ENCODE peak calls at places on chromosomes 3 and 15, in five cellular contexts. E is HCT116, M is SK-N-SH, H is A549, J is endothelial cell of umbilical vein. I is an unnamed sample.

GRCh38 chr3:184154909-184155643 is at the start of gene DVL3:
- DNase-seq in J (peak; percentile 40), E (no peak), H (peak; percentile 45), M (peak; percentile 97), I (peak; percentile 78)

GRCh38 chr3:165192610-165193192 is 3.5 kb downstream of the SLITRK3 start:
- DNase-seq in J (no peak), M (peak; percentile 12), E (no peak), H (no peak), I (no peak)

GRCh38 chr3:133494469-133494868 is 79.0 kb upstream of the CDV3 start:
- DNase-seq in J (no peak), H (peak; percentile 29), M (no peak), E (no peak), I (peak; percentile 27)

GRCh38 chr3:78734048-78734637 is 1033.7 kb downstream of the ROBO1 start:
- DNase-seq in E (no peak), J (no peak), H (no peak), M (no peak), I (no peak)

GRCh38 chr15:59444082-59444835 is 6.3 kb downstream of the FAM81A start:
- DNase-seq in J (no peak), H (no peak), M (no peak), E (no peak), I (no peak)

GRCh38 chr3:120448707-120449650 is 1.8 kb downstream of the FSTL1 start:
- DNase-seq in J (peak; percentile 58), M (no peak), E (no peak), H (peak; percentile 42), I (no peak)

GRCh38 chr3:169104972-169105371 is 558.5 kb downstream of the MECOM start:
- DNase-seq in J (peak; percentile 62), M (no peak), H (no peak), E (peak; percentile 7), I (no peak)

GRCh38 chr3:84487296-84487695 is 471.5 kb upstream of the CADM2 start:
- DNase-seq in M (peak; percentile 5), J (no peak), H (no peak), E (no peak), I (no peak)

GRCh38 chr3:150429767-150430166 is 21.7 kb downstream of the TSC22D2 start:
- DNase-seq in H (no peak), E (no peak), J (no peak), M (no peak), I (no peak)

GRCh38 chr3:194364314-194364651 is 5.3 kb downstream of the LRRC15 start:
- DNase-seq in J (no peak), H (no peak), M (no peak), E (no peak), I (no peak)

GRCh38 chr3:38730281-38730680 is 80.8 kb upstream of the SCN5A start:
- DNase-seq in H (no peak), J (peak; percentile 63), E (no peak), M (no peak), I (no peak)

GRCh38 chr3:161508852-161509477 is 12.4 kb downstream of the OTOL1 start:
- DNase-seq in H (peak; percentile 6), M (peak; percentile 24), J (peak; percentile 2), E (no peak), I (peak; percentile 7)

GRCh38 chr3:136957751-136958288 is at the start of gene IL20RB:
- DNase-seq in M (no peak), J (no peak), H (peak; percentile 14), E (peak; percentile 62), I (no peak)
- H3K4me3 ChIP-seq in M (no peak within 1 kb of the TSS), J (no peak within 1 kb of the TSS), H (no peak within 1 kb of the TSS), E (no peak within 1 kb of the TSS), I (no peak within 1 kb of the TSS)

GRCh38 chr3:54836876-54837275 is 91.0 kb downstream of the LRTM1 start:
- DNase-seq in M (peak; percentile 22), J (no peak), E (no peak), H (no peak), I (no peak)

GRCh38 chr3:54843352-54843751 is 84.5 kb downstream of the LRTM1 start:
- DNase-seq in H (no peak), J (no peak), M (no peak), E (no peak), I (no peak)

GRCh38 chr3:54841461-54841860 is 86.4 kb downstream of the LRTM1 start:
- DNase-seq in E (no peak), J (no peak), M (no peak), H (no peak), I (no peak)

GRCh38 chr3:54835701-54836100 is 92.2 kb downstream of the LRTM1 start:
- DNase-seq in J (no peak), M (no peak), E (no peak), H (no peak), I (no peak)

GRCh38 chr3:54837964-54838363 is 89.9 kb downstream of the LRTM1 start:
- DNase-seq in E (no peak), M (no peak), J (no peak), H (no peak), I (peak; percentile 28)
- TF ChIP-seq CTCF in E (no peak), M (peak; percentile 52), J (no peak), H (no peak), I (peak; percentile 31)

GRCh38 chr15:78303729-78304486 is 4.5 kb upstream of the SKIC8 start:
- DNase-seq in E (no peak), M (no peak), H (no peak), J (no peak), I (no peak)
- TF ChIP-seq MAX in E (no peak), M (no peak), H (no peak), J (no peak), I (no peak)

DNA sequence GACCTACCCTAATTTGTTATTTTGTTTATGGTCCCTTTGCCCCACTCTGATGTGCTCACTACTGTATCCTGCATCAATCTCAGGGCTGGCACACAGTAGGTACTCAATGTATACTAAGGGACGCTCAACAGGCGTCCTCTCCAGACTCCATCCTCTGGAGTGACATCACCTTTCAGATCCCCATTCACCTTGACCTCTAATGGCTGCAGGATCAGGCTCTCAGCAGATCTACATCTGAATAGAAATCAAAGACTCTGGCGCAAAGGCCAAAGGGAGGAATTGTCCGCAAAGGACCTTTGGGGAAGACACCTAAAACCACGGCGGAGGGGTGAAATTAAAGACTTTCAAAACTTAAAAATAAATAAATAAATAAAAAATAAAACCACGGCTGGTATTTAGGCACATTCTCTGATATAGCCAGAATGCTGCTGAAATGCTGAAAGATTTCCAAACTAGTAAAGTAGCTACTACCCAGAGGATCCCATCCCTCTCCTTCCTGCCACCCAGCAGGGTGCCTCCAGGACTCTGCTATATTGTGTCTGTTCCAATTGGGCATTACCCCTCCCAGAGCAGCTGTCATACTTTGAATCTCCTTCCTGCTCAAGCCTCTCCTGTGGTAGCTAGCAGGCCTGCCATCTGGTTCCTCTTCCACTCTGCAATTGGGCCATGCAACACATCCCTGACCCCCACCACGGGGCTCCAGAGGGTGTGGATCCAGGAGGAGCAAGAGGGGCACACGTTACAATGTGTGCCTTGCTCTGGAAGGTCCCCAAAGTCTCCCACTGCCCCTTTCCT is 6.1 kb downstream of the SHF start:
- DNase-seq in M (peak; percentile 64), H (no peak), J (no peak), E (no peak), I (no peak)
- H3K4me3 ChIP-seq in M (no peak overlapping the region), H (no peak overlapping the region), J (no peak overlapping the region), E (no peak overlapping the region), I (no peak overlapping the region)

DNA sequence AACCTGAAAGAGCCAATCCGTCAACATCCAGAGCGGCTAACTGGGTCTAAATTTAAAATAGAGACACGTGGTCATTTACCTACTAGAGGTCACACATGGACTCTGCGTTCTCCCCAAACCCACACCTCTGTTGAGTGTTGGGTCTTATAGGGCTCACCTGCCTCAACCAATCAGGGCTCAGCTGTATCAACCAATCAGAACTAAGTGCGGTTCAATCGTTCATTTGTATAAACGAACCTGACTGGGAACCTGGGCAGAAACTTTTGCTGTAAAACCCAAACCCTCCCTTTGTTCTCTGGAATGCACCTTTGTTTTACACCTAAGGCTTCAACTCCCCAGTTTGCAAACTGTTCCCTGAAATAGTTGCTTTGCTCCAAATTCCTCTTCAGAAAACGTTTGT is 8.9 kb downstream of the DNAAF4 start:
- DNase-seq in J (no peak), H (no peak), M (no peak), E (no peak), I (no peak)
- TF ChIP-seq CTCF in J (no peak), H (no peak), M (no peak), E (no peak), I (no peak)

GRCh38 chr3:47433796-47434195 is 41.9 kb downstream of the SCAP start:
- DNase-seq in M (no peak), E (no peak), H (no peak), J (no peak), I (no peak)
- TF ChIP-seq MAX in M (no peak), E (no peak), H (no peak), J (no peak), I (no peak)